ENCODE peak calls at places on chromosome 17, in four cellular contexts. A is activated T-helper 9 cell treated with anti-CD3 and anti-CD28 coated beads, Interleukin-2, amount 50 U/mL, for 16 hours; D is RWPE1; Z is ovary. E is an unnamed sample.

GRCh38 chr17:2094891-2095535 is 40.1 kb downstream of the HIC1 start:
- DNase-seq in D (no peak), Z (no peak), A (no peak), E (no peak)

GRCh38 chr17:39104046-39104445 is 47.4 kb downstream of the PLXDC1 start:
- DNase-seq in A (no peak), Z (no peak), D (no peak), E (no peak)

GRCh38 chr17:1036171-1036844 is 39.4 kb downstream of the TIMM22 start:
- DNase-seq in D (no peak), A (no peak), Z (no peak), E (no peak)

GRCh38 chr17:78375401-78376079 is 2.9 kb upstream of the PGS1 start:
- DNase-seq in Z (no peak), A (no peak), D (peak), E (no peak)

GRCh38 chr17:2982854-2983636 is 80.4 kb downstream of the OR1D5 start:
- DNase-seq in A (no peak), Z (peak), D (peak), E (no peak)

GRCh38 chr17:19440421-19440820 is 29.4 kb downstream of the RNF112 start:
- DNase-seq in A (no peak), D (no peak), Z (no peak), E (no peak)

GRCh38 chr17:40557531-40558299 is 7.6 kb downstream of the CCR7 start:
- DNase-seq in A (no peak), D (no peak), Z (no peak), E (no peak)

GRCh38 chr17:565506-565905 is 149.1 kb downstream of the VPS53 start:
- DNase-seq in A (no peak), Z (no peak), D (no peak), E (no peak)

GRCh38 chr17:17771498-17772201 is 65.1 kb downstream of the SREBF1 start:
- DNase-seq in A (no peak), D (no peak), Z (no peak), E (no peak)

GRCh38 chr17:41835214-41835799 is 725 bp downstream of the NT5C3B start:
- DNase-seq in D (peak), A (no peak), Z (no peak), E (no peak)

GRCh38 chr17:59399914-59400313 is 68.5 kb downstream of the YPEL2 start:
- DNase-seq in D (no peak), Z (no peak), A (no peak), E (no peak)

E was measured in activated T-cell treated with anti-CD3 and anti-CD28 coated beads, Interleukin-2, amount 50 U/mL, for 4 hours.